ENCODE peak calls at places on chromosomes 4 and X, in five cellular contexts. H is HT-29, F is NCI-H146, L is NCI-H1930, O is kidney tubule cell. T is an unnamed sample.

GRCh38 chr4:125951275-125951887 is 636.6 kb downstream of the FAT4 start:
- DNase-seq in L (no peak), H (no peak), O (no peak), F (no peak), T (no peak)

GRCh38 chr4:3223986-3224748 is 24.8 kb upstream of the MSANTD1 start:
- DNase-seq in L (no peak), O (no peak), F (no peak), H (no peak), T (no peak)

GRCh38 chrX:135295238-135295943 is 13.9 kb upstream of the ETDC start:
- DNase-seq in O (peak; percentile 13), H (no peak), L (no peak), F (no peak), T (no peak)

GRCh38 chr4:144799486-144799885 is 153.5 kb downstream of the HHIP start:
- DNase-seq in F (no peak), O (no peak), L (no peak), H (no peak), T (no peak)

GRCh38 chr4:176910646-176911045 is 117.9 kb upstream of the VEGFC start:
- DNase-seq in F (no peak), L (no peak), H (no peak), O (no peak), T (no peak)

GRCh38 chr4:124386648-124387047 is 325.9 kb downstream of the ANKRD50 start:
- DNase-seq in O (no peak), L (no peak), H (no peak), F (no peak), T (no peak)

GRCh38 chrX:55357236-55357635 is 92.5 kb upstream of the PAGE3 start:
- DNase-seq in L (no peak), F (no peak), O (no peak), H (no peak), T (no peak)

GRCh38 chr4:1090036-1090435 is 23.3 kb downstream of the RNF212 start:
- DNase-seq in H (no peak), L (no peak), F (no peak), O (no peak), T (no peak)

GRCh38 chr4:145805490-145805889 is 125.5 kb downstream of the C4orf51 start:
- DNase-seq in H (no peak), O (peak; percentile 85), L (no peak), F (no peak), T (no peak)

T was measured in vagina.